ENCODE peak calls at places on chromosomes 3 and 15, in six cellular contexts. G is cardiac muscle cell, K is ovary, P is DND-41, L is colonic mucosa, R is thoracic aorta. O is an unnamed sample.

GRCh38 chr3:75254685-75255084 is 409.4 kb upstream of the FRG2C start:
- DNase-seq in R (no peak), G (no peak), P (no peak), K (no peak), L (no peak), O (no peak)

GRCh38 chr3:76147846-76148245 is 362.5 kb upstream of the ZNF717 start:
- DNase-seq in R (no peak), P (no peak), G (no peak), L (no peak), K (no peak), O (no peak)

GRCh38 chr15:52008698-52009434 is 10.2 kb upstream of the MAPK6 start:
- DNase-seq in K (no peak), R (no peak), G (no peak), P (no peak), L (no peak), O (no peak)

GRCh38 chr3:12653772-12654171 is 10.1 kb downstream of the RAF1 start:
- DNase-seq in L (no peak), K (no peak), P (no peak), R (no peak), G (no peak), O (no peak)

GRCh38 chr3:119608591-119608990 is 10.9 kb downstream of the PLA1A start:
- DNase-seq in K (no peak), R (no peak), G (no peak), L (no peak), P (no peak), O (no peak)

GRCh38 chr3:17013571-17013970 is 128.8 kb downstream of the PLCL2 start:
- DNase-seq in G (no peak), L (no peak), P (no peak), R (no peak), K (no peak), O (no peak)

GRCh38 chr3:157916672-157917071 is 189.5 kb downstream of the SHOX2 start:
- DNase-seq in L (no peak), R (no peak), G (no peak), K (no peak), P (no peak), O (no peak)

GRCh38 chr3:188090626-188091309 is 63.2 kb upstream of the LPP start:
- DNase-seq in P (no peak), K (no peak), R (no peak), L (no peak), G (no peak), O (no peak)

GRCh38 chr3:119924111-119925094 is 142.5 kb downstream of the NR1I2 start:
- DNase-seq in R (no peak), L (no peak), P (no peak), G (no peak), K (no peak), O (no peak)

GRCh38 chr15:33994005-33994615 is 25.8 kb downstream of the CHRM5 start:
- DNase-seq in P (peak; percentile 10), L (no peak), K (no peak), R (no peak), G (peak; percentile 57), O (peak; percentile 54)

GRCh38 chr15:77974098-77974414 is 103.5 kb downstream of the TBC1D2B start:
- DNase-seq in P (no peak), R (no peak), G (peak; percentile 71), L (peak; percentile 42), K (no peak), O (peak; percentile 31)

GRCh38 chr3:13416002-13416793 is 3.9 kb downstream of the NUP210 start:
- DNase-seq in G (no peak), P (peak; percentile 38), R (no peak), K (no peak), L (no peak), O (no peak)

GRCh38 chr3:148772835-148773234 is 54.8 kb upstream of the CPB1 start:
- DNase-seq in L (no peak), K (no peak), R (no peak), G (no peak), P (no peak), O (no peak)

GRCh38 chr3:133804896-133805295 is 719 bp upstream of the SRPRB start:
- DNase-seq in R (no peak), G (no peak), L (no peak), P (no peak), K (no peak), O (no peak)

GRCh38 chr3:149954812-149955211 is 15.9 kb downstream of the PFN2 start:
- DNase-seq in G (peak; percentile 41), R (no peak), L (no peak), P (no peak), K (no peak), O (no peak)

GRCh38 chr3:159669024-159669476 is 319.6 kb upstream of the IL12A start:
- DNase-seq in P (no peak), G (peak; percentile 63), K (no peak), L (no peak), R (no peak), O (peak; percentile 14)

GRCh38 chr15:31150732-31151212 is 49.2 kb upstream of the TRPM1 start:
- DNase-seq in L (no peak), R (no peak), K (no peak), G (no peak), P (no peak), O (no peak)

DNA sequence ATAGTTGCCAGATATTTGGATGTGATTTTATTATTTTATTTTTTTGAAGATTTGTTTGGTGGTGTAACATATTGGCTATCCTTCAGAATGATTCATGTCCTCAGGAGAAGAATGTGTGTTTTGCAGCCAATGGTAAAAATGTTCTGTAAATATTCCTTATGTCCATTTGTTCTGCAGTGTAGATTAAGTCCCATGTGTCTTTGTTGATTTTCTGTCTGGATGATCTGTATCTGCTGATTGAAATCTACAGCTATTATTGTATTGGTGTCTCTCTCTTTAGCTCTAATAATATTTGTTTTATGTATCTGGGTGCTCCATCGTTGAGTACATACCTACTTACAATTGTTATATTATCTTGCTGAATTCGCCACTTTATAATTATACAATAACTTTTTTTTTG is 1641.7 kb downstream of the OTOL1 start:
- DNase-seq in G (no peak), P (no peak), R (no peak), K (no peak), L (no peak), O (no peak)
- TF ChIP-seq CTCF in G (no peak), P (no peak), R (no peak), K (no peak), L (no peak), O (no peak)

GRCh38 chr15:99454107-99454809 is 111.5 kb upstream of the MEF2A start:
- DNase-seq in P (no peak), G (no peak), K (no peak), R (no peak), L (no peak), O (no peak)
- H3K27ac ChIP-seq in P (no peak overlapping the region), G (peak overlapping the region; percentile 97), K (peak overlapping the region; percentile 89), R (peak overlapping the region; percentile 98), L (no peak overlapping the region), O (peak overlapping the region; percentile 80)

DNA sequence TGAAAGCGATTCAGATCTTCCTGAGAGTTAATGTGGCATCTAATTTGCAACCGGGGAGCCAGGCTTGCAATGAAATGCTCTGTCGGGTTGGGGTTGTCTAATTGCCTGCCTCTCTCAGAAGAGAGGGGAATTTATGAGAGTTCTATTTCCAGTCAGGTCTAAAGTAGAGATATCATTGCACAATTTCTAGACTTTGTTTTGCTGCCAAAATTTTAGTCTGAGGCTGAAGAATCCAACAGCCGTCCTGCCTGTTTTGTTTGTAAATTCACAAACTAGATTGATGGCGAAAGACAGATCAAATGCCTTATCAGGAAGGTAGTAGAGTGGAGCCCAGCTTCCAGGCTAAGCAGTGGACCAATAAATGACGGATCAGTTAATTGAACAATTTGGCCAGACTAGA is 630 bp downstream of the LIPC start:
- DNase-seq in L (peak; percentile 12), R (no peak), K (no peak), G (peak; percentile 75), P (no peak), O (no peak)
- H3K4me3 ChIP-seq in L (no peak overlapping the region), R (no peak overlapping the region), K (no peak overlapping the region), G (no peak overlapping the region), P (no peak overlapping the region), O (no peak overlapping the region)

DNA sequence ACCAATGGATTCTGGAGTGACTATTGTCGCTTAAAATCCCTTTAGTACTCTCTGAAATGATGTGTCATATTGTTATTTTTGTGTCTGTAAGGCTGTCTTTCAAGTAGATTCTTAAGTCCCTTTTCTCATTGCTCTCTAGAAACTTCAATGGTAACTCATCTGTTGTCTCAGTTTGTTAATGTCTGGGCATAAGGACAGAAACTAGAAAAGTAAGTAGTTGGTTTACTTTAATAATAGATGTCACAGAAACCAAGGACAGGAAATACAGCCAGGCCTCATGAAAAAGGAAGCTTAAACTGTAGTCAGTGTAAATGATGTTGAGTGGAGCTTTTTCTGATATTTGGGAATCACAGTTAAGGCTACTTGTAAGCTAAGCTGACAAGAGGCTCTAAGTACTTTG is 730.2 kb upstream of the DPPA4 start:
- DNase-seq in L (no peak), K (no peak), P (no peak), G (no peak), R (no peak), O (no peak)
- TF ChIP-seq CTCF in L (no peak), K (no peak), P (no peak), G (no peak), R (no peak), O (no peak)

GRCh38 chr15:91117375-91117774 is 17.3 kb downstream of the SV2B start:
- DNase-seq in R (no peak), L (no peak), K (no peak), G (no peak), P (no peak), O (no peak)
- H3K27ac ChIP-seq in R (no peak overlapping the region), L (no peak overlapping the region), K (no peak overlapping the region), G (no peak overlapping the region), P (no peak overlapping the region), O (no peak overlapping the region)

O was measured in brain microvascular endothelial cell.